ENCODE peak calls at places on chromosomes 12 and 14, in four cellular contexts. L is heart left ventricle, K is prostate gland, A is A549. H is an unnamed sample.

GRCh38 chr14:60090864-60091519 is 731 bp upstream of the PCNX4 start:
- DNase-seq in L (peak), K (peak), A (peak), H (peak)

GRCh38 chr14:50875359-50876090 is 3.7 kb downstream of the ABHD12B start:
- DNase-seq in L (no peak), K (no peak), A (no peak), H (no peak)

GRCh38 chr14:22691171-22691570 is 47.0 kb upstream of the OR6J1 start:
- DNase-seq in L (no peak), K (no peak), A (no peak), H (no peak)

GRCh38 chr14:77582511-77582910 is 33.9 kb downstream of the SPTLC2 start:
- DNase-seq in L (no peak), K (no peak), A (no peak), H (no peak)

GRCh38 chr14:76715102-76715926 is 46.0 kb upstream of the VASH1 start:
- DNase-seq in L (peak), K (no peak), A (no peak), H (peak)

GRCh38 chr12:80441921-80442320 is 2.1 kb upstream of the PTPRQ start:
- DNase-seq in L (no peak), K (no peak), A (no peak), H (no peak)

GRCh38 chr14:97185186-97185585 is 388.0 kb downstream of the VRK1 start:
- DNase-seq in L (no peak), K (no peak), A (no peak), H (no peak)

GRCh38 chr12:64085996-64086395 is 136.1 kb downstream of the KICS2 start:
- DNase-seq in L (no peak), K (no peak), A (no peak), H (no peak)

GRCh38 chr14:68346540-68347232 is 446.2 kb downstream of the ZFP36L1 start:
- DNase-seq in L (no peak), K (no peak), A (no peak), H (no peak)

GRCh38 chr14:32468955-32469354 is 139.9 kb downstream of the AKAP6 start:
- DNase-seq in L (no peak), K (peak), A (no peak), H (no peak)

GRCh38 chr12:54658306-54659264 is 10.4 kb upstream of the DCD start:
- DNase-seq in L (no peak), K (no peak), A (peak), H (peak)

GRCh38 chr14:26531894-26532293 is 65.9 kb downstream of the NOVA1 start:
- DNase-seq in L (no peak), K (no peak), A (peak), H (no peak)

GRCh38 chr12:2613674-2614073 is 181.1 kb upstream of the FKBP4 start:
- DNase-seq in L (no peak), K (no peak), A (peak), H (no peak)

GRCh38 chr12:122040579-122041386 is 19.1 kb downstream of the BCL7A start:
- DNase-seq in L (no peak), K (no peak), A (peak), H (no peak)

GRCh38 chr14:74190910-74191575 is 48.2 kb upstream of the VSX2 start:
- DNase-seq in L (no peak), K (no peak), A (no peak), H (no peak)

GRCh38 chr14:25537846-25538455 is 488.0 kb upstream of the STXBP6 start:
- DNase-seq in L (no peak), K (peak), A (no peak), H (peak)

DNA sequence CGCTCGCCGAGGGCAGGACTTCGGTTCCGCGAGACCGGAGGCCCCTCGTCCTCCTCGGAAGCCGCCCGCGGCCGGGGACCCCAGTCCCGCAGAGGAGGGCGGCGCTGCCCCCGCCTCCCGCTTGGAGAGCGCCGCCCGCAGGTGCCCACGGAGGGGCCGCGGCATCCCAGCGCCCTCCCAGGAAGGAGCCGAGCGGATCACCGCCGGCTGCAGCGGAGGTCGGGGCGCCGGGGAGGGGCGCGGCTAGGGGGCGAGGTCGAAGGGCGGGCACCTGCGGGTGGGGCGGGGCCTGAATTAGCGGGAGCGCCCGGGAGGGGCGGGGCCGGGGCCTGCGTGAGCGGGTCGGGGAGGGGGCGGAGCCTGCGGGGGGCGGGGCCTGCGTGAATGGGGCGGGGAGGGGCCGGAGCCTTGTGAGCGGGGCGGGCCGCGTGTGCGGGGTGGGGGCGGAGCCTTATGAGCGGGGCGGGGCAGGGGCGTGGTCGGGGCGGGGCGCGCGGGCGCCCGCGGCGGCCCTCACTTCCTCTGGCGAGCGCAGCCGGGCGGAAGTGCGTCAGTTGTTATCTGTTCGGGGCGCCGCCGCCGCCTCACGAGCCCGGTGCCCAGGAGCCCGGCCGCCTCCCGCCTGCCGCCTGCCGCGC is at the start of gene FBRSL1:
- DNase-seq in L (peak), K (peak), A (peak), H (peak)
- TF ChIP-seq POLR2A in L (no peak), K (peak), A (peak), H (no peak)

GRCh38 chr12:11830298-11830937 is 180.9 kb downstream of the ETV6 start:
- DNase-seq in L (no peak), K (no peak), A (no peak), H (no peak)
- TF ChIP-seq POLR2A in L (no peak), K (no peak), A (no peak), H (no peak)

GRCh38 chr14:35212471-35213142 is 79.6 kb upstream of the PSMA6 start:
- DNase-seq in L (no peak), K (no peak), A (no peak), H (no peak)
- TF ChIP-seq POLR2A in L (no peak), K (no peak), A (no peak), H (no peak)

GRCh38 chr12:57630891-57631433 is 2.0 kb downstream of the B4GALNT1 start:
- DNase-seq in L (no peak), K (peak), A (no peak), H (no peak)

GRCh38 chr12:57632369-57632897 is 568 bp downstream of the B4GALNT1 start:
- DNase-seq in L (no peak), K (no peak), A (no peak), H (no peak)

GRCh38 chr12:57631566-57632368 is 1.2 kb downstream of the B4GALNT1 start:
- DNase-seq in L (peak), K (peak), A (no peak), H (no peak)

GRCh38 chr12:57629897-57630471 is 3.0 kb downstream of the B4GALNT1 start:
- DNase-seq in L (no peak), K (no peak), A (no peak), H (no peak)

DNA sequence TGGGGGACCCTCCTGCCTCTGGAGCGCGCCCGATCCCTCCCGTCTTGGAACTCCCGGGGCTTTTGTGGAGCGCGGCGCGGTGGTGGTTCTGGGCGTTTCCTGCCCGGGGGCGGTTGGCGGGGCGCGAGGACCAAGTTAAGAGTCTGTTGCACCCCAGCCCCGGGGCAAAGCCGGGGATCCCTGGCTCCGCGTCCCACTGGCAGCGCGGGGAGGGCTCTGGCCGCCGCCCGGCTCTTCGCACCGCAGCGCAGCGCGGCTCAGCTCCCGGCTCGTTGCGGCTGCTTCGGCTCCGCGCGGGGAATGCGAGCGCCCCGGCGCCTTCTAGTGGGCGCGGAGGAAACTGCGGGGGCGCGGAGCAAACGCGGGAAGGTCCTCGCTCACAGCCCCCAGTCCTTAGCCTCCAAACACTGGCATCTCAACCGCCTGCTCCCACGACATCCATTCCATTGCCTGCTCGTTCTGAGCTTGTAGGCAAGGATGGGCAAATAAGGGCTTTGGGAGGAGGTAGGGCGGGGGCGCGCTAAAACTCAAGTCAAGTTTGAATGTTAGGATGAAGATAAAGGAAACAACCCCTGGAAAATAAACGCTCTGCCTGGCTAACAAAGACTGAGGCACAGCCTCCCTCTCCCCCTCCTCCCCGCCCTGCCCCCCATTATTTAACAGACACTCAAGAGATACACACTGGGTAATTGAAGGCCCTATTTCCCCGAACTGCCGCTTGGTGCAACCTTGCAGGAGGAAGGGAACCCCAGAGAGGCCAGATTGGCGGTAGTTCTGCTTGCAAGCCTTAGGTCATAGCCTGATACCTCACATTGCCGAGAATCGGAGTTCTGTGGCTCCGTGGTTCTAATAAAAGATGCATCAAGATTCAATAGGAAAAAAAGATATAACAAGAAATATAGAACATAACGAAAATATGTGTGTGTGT is at the start of gene B4GALNT1:
- DNase-seq in L (peak), K (no peak), A (peak), H (peak)
- TF ChIP-seq POLR2A in L (no peak), K (no peak), A (peak), H (no peak)

DNA sequence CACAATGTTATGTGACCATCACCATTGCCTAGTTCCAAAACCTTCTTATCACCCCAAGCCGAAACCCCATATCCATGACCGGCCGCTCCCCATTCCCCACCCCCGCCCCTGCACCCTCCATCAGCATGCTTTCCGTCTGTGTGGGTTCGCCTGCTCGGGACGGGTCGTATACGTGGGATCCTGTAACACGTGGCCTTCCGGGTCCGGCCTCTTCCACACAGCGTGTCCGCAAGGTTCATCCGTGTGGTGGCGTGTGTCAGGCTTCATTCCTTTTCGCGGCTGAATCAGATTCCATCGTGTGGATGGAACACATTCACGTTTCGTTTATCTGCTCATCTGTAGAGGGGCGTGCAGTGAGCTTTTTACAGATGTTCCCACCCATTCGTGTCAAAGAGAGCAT is 41.4 kb downstream of the RIMBP2 start:
- DNase-seq in L (no peak), K (no peak), A (no peak), H (no peak)
- TF ChIP-seq POLR2A in L (no peak), K (no peak), A (no peak), H (no peak)

DNA sequence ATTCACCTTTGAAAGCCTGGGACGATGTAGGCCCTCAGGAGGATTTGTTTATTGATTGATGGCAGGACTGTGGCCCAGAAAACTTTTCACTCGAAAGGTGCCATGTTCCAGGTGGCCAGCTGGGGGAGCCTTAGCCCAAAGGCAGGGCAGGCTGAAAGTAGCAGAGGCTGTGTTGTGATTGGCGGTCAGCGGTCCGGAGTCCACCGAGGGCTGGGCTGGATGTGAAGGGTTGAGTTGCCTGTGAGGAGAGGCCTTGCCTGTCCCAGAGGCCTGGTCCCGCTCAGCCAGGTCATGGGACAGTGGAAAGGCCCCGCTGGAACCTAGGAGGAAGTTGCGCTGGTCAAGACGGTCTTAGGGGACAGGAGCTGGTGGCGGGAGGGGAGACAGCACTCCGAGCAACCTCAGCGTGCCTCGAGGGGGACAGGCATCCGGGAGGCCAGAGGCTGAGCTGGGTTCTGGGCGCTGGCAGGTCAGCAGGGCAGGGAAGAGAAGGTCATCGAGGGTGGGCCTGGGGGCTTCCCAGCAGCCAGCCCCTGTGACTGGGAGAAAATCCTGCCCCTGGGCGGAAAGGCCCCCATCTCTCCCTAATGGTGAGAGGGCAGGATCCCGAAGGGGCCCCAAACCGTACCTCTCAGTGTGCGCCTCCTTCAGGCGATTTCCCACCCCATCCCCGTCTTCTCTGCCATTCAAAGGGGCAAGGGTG is 26.3 kb downstream of the CMA1 start:
- DNase-seq in L (no peak), K (no peak), A (peak), H (peak)
- TF ChIP-seq POLR2A in L (no peak), K (no peak), A (no peak), H (no peak)

H was measured in erythroblast.